ENCODE peak calls at places on chromosomes 13 and 19, in five cellular contexts. One of them, this sample, is unnamed.

GRCh38 chr19:709196-709964 is 645 bp downstream of the PALM start:
- DNase-seq in mammary epithelial cell: no peak
- DNase-seq in suprapubic skin: no peak
- DNase-seq in OCI-LY7: no peak
- DNase-seq in ascending aorta: no peak
- DNase-seq in this sample: peak

GRCh38 chr13:80504453-80504852 is 163.5 kb upstream of the SPRY2 start:
- DNase-seq in mammary epithelial cell: no peak
- DNase-seq in suprapubic skin: no peak
- DNase-seq in OCI-LY7: no peak
- DNase-seq in ascending aorta: no peak
- DNase-seq in this sample: no peak

GRCh38 chr19:51091895-51092873 is 9.5 kb upstream of the KLK14 start:
- DNase-seq in mammary epithelial cell: peak
- DNase-seq in suprapubic skin: no peak
- DNase-seq in OCI-LY7: no peak
- DNase-seq in ascending aorta: no peak
- DNase-seq in this sample: no peak

GRCh38 chr13:112879283-112879833 is 89.7 kb upstream of the MCF2L start:
- DNase-seq in mammary epithelial cell: no peak
- DNase-seq in suprapubic skin: peak
- DNase-seq in OCI-LY7: no peak
- DNase-seq in ascending aorta: no peak
- DNase-seq in this sample: peak

GRCh38 chr13:74306496-74306895 is 172.3 kb upstream of the KLF12 start:
- DNase-seq in mammary epithelial cell: no peak
- DNase-seq in suprapubic skin: no peak
- DNase-seq in OCI-LY7: no peak
- DNase-seq in ascending aorta: no peak
- DNase-seq in this sample: no peak

GRCh38 chr19:4979211-4979807 is 10.4 kb downstream of the KDM4B start:
- DNase-seq in mammary epithelial cell: no peak
- DNase-seq in suprapubic skin: no peak
- DNase-seq in OCI-LY7: no peak
- DNase-seq in ascending aorta: no peak
- DNase-seq in this sample: no peak

GRCh38 chr19:4390862-4391693 is 9.3 kb downstream of the SH3GL1 start:
- DNase-seq in mammary epithelial cell: peak
- DNase-seq in suprapubic skin: no peak
- DNase-seq in OCI-LY7: no peak
- DNase-seq in ascending aorta: no peak
- DNase-seq in this sample: no peak

GRCh38 chr13:106471957-106472543 is 63.4 kb downstream of the EFNB2 start:
- DNase-seq in mammary epithelial cell: peak
- DNase-seq in suprapubic skin: no peak
- DNase-seq in OCI-LY7: no peak
- DNase-seq in ascending aorta: peak
- DNase-seq in this sample: no peak

DNA sequence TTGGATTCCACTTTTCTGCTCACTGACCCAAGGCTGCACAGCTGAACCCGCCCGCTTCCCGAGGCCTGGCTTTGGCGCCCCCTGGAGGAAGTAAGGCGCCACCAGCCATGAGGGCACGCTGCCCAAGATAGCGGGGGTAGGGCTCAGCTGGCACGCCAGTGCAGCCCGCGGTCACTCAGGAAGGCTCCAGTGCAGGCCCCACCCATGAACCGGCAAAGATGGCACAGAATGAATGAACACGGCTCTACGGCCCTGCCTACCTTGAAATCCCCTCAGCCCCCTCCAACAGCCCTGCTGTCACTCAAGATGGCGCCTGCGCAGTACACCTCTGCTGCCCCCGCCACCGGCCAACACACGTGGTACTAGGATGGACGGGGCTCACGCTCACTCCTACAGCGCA is 3.0 kb downstream of the PEG3 start:
- DNase-seq in mammary epithelial cell: peak
- DNase-seq in suprapubic skin: peak
- DNase-seq in OCI-LY7: no peak
- DNase-seq in ascending aorta: peak
- DNase-seq in this sample: peak
- TF ChIP-seq CTCF in mammary epithelial cell: no peak
- TF ChIP-seq CTCF in suprapubic skin: no peak
- TF ChIP-seq CTCF in OCI-LY7: peak
- TF ChIP-seq CTCF in ascending aorta: peak
- TF ChIP-seq CTCF in this sample: peak

DNA sequence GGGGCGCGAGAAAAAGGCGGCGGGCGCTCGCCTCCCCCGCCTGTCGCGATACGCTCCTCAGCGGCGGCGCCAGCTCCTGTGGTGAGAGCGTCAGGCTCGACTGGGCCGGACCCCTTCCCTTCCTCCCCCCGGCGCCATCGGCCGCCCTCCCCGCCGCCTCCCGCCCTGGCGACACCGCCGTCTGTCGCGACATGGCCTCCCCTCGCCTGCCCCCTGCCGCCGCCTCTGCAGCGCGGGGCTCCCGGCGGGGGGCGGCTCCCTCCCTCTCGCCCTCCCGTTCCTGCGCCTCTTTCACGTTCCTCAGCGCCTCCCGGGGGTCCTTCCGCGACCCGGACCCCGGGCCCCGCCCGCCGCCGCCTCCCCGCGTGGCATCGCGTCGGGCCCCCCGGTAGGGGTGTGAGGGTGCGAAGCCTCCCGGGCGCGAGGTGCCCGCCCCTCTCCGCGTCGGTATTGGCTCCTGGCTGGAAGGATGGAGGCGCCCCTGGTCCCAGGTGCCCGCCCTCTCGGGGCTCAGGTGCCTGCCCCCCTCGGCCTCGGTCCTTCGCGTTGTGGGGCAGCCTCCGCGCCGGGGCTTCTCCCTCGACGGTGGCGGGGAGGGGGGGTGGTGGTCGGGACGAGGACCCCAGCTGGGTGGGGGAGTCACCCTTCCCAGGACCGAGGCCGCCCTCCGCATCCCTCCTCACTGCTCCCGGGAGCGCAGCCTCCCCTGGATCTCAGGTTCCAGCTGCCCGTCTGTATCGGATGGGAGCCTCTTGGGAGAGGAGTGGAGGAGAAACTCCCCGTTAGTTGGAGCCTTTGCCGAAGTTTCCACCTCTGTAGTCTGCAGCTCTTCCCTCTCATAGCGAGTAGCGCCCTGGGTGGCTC is 583 bp downstream of the CNOT3 start:
- DNase-seq in mammary epithelial cell: no peak
- DNase-seq in suprapubic skin: no peak
- DNase-seq in OCI-LY7: peak
- DNase-seq in ascending aorta: no peak
- DNase-seq in this sample: peak
- TF ChIP-seq CTCF in mammary epithelial cell: peak
- TF ChIP-seq CTCF in suprapubic skin: no peak
- TF ChIP-seq CTCF in OCI-LY7: no peak
- TF ChIP-seq CTCF in ascending aorta: no peak
- TF ChIP-seq CTCF in this sample: peak

GRCh38 chr19:18397242-18398202 is at the start of gene LRRC25:
- DNase-seq in mammary epithelial cell: no peak
- DNase-seq in suprapubic skin: no peak
- DNase-seq in OCI-LY7: peak
- DNase-seq in ascending aorta: peak
- DNase-seq in this sample: peak

GRCh38 chr19:18406749-18407148 is 9.3 kb upstream of the LRRC25 start:
- DNase-seq in mammary epithelial cell: no peak
- DNase-seq in suprapubic skin: no peak
- DNase-seq in OCI-LY7: no peak
- DNase-seq in ascending aorta: no peak
- DNase-seq in this sample: no peak

GRCh38 chr19:18399008-18399407 is 1.6 kb upstream of the LRRC25 start:
- DNase-seq in mammary epithelial cell: peak
- DNase-seq in suprapubic skin: no peak
- DNase-seq in OCI-LY7: no peak
- DNase-seq in ascending aorta: no peak
- DNase-seq in this sample: no peak

GRCh38 chr19:18396471-18397241 is 766 bp downstream of the LRRC25 start:
- DNase-seq in mammary epithelial cell: no peak
- DNase-seq in suprapubic skin: no peak
- DNase-seq in OCI-LY7: no peak
- DNase-seq in ascending aorta: no peak
- DNase-seq in this sample: no peak

GRCh38 chr19:18401580-18402112 is 4.2 kb upstream of the LRRC25 start:
- DNase-seq in mammary epithelial cell: peak
- DNase-seq in suprapubic skin: no peak
- DNase-seq in OCI-LY7: peak
- DNase-seq in ascending aorta: peak
- DNase-seq in this sample: no peak
- TF ChIP-seq CTCF in mammary epithelial cell: peak
- TF ChIP-seq CTCF in suprapubic skin: no peak
- TF ChIP-seq CTCF in OCI-LY7: peak
- TF ChIP-seq CTCF in ascending aorta: no peak
- TF ChIP-seq CTCF in this sample: no peak

GRCh38 chr19:57560049-57560491 is 407 bp upstream of the ZNF550 start:
- DNase-seq in mammary epithelial cell: peak
- DNase-seq in suprapubic skin: peak
- DNase-seq in OCI-LY7: no peak
- DNase-seq in ascending aorta: peak
- DNase-seq in this sample: no peak
- TF ChIP-seq CTCF in mammary epithelial cell: no peak
- TF ChIP-seq CTCF in suprapubic skin: no peak
- TF ChIP-seq CTCF in OCI-LY7: no peak
- TF ChIP-seq CTCF in ascending aorta: no peak
- TF ChIP-seq CTCF in this sample: no peak

GRCh38 chr19:27776020-27776419 is 1436.9 kb downstream of the UQCRFS1 start:
- DNase-seq in mammary epithelial cell: peak
- DNase-seq in suprapubic skin: no peak
- DNase-seq in OCI-LY7: peak
- DNase-seq in ascending aorta: no peak
- DNase-seq in this sample: no peak

GRCh38 chr19:27775395-27775794 is 1437.6 kb downstream of the UQCRFS1 start:
- DNase-seq in mammary epithelial cell: no peak
- DNase-seq in suprapubic skin: no peak
- DNase-seq in OCI-LY7: peak
- DNase-seq in ascending aorta: no peak
- DNase-seq in this sample: no peak

GRCh38 chr19:27774337-27774736 is 1438.6 kb downstream of the UQCRFS1 start:
- DNase-seq in mammary epithelial cell: no peak
- DNase-seq in suprapubic skin: no peak
- DNase-seq in OCI-LY7: peak
- DNase-seq in ascending aorta: no peak
- DNase-seq in this sample: peak

GRCh38 chr19:27773318-27774094 is 1439.4 kb downstream of the UQCRFS1 start:
- DNase-seq in mammary epithelial cell: no peak
- DNase-seq in suprapubic skin: no peak
- DNase-seq in OCI-LY7: no peak
- DNase-seq in ascending aorta: no peak
- DNase-seq in this sample: no peak

GRCh38 chr19:27774827-27775226 is 1438.1 kb downstream of the UQCRFS1 start:
- DNase-seq in mammary epithelial cell: no peak
- DNase-seq in suprapubic skin: no peak
- DNase-seq in OCI-LY7: peak
- DNase-seq in ascending aorta: no peak
- DNase-seq in this sample: no peak
- TF ChIP-seq CTCF in mammary epithelial cell: peak
- TF ChIP-seq CTCF in suprapubic skin: no peak
- TF ChIP-seq CTCF in OCI-LY7: peak
- TF ChIP-seq CTCF in ascending aorta: no peak
- TF ChIP-seq CTCF in this sample: no peak

This sample was measured in glutamatergic neuron.